ENCODE peak calls at places on chromosomes 13 and 19, in eight cellular contexts. R is neural crest cell, N is KG1, Y is GM03348, S is H9, E is hippocampal formation, F is mucosa of gallbladder, U is ovary. P is an unnamed sample.

GRCh38 chr13:108113407-108113806 is 101.9 kb downstream of the LIG4 start:
- DNase-seq in Y (no peak), U (no peak), E (no peak), S (no peak), R (no peak), N (no peak), F (no peak), P (no peak)

GRCh38 chr13:113417836-113418721 is 35.2 kb downstream of the ADPRHL1 start:
- DNase-seq in S (no peak), U (no peak), E (no peak), N (no peak), F (no peak), Y (no peak), R (no peak), P (no peak)

GRCh38 chr13:29507356-29507755 is 88.1 kb downstream of the SLC7A1 start:
- DNase-seq in S (no peak), U (no peak), E (no peak), F (no peak), N (no peak), R (no peak), Y (no peak), P (no peak)

GRCh38 chr13:108621421-108621820 is 8.0 kb upstream of the MYO16 start:
- DNase-seq in Y (no peak), F (no peak), E (no peak), S (no peak), U (no peak), N (no peak), R (no peak), P (no peak)

GRCh38 chr13:75217949-75218348 is 264.0 kb downstream of the TBC1D4 start:
- DNase-seq in Y (peak), R (no peak), N (no peak), S (no peak), F (no peak), U (no peak), E (peak), P (no peak)

GRCh38 chr19:3642987-3643386 is 16.4 kb upstream of the CACTIN start:
- DNase-seq in S (peak), E (no peak), R (no peak), U (no peak), F (no peak), Y (no peak), N (no peak), P (no peak)

GRCh38 chr13:31625115-31625514 is 114.2 kb upstream of the RXFP2 start:
- DNase-seq in S (no peak), E (no peak), F (no peak), U (no peak), Y (peak), N (no peak), R (no peak), P (no peak)

GRCh38 chr13:21344662-21345176 is 114.4 kb downstream of the ZDHHC20 start:
- DNase-seq in F (no peak), S (no peak), N (peak), U (no peak), R (no peak), E (no peak), Y (no peak), P (no peak)

GRCh38 chr19:11127905-11128304 is 27.7 kb downstream of the SPC24 start:
- DNase-seq in E (no peak), N (no peak), R (no peak), S (no peak), F (no peak), U (no peak), Y (no peak), P (no peak)

GRCh38 chr13:83450586-83450985 is 431.7 kb downstream of the SLITRK1 start:
- DNase-seq in U (no peak), R (no peak), E (no peak), S (no peak), N (no peak), F (no peak), Y (no peak), P (no peak)

GRCh38 chr13:49938274-49938673 is 2.1 kb upstream of the SPRYD7 start:
- DNase-seq in R (no peak), S (no peak), N (no peak), F (no peak), U (no peak), E (no peak), Y (no peak), P (no peak)

GRCh38 chr19:14112051-14112808 is 5.3 kb downstream of the PRKACA start:
- DNase-seq in S (no peak), N (no peak), Y (peak), E (no peak), F (no peak), R (no peak), U (peak), P (no peak)

GRCh38 chr19:6023085-6023682 is 45.2 kb upstream of the RANBP3 start:
- DNase-seq in E (no peak), S (no peak), U (no peak), N (no peak), F (no peak), R (no peak), Y (peak), P (no peak)

GRCh38 chr13:49635599-49636433 is 7.5 kb downstream of the ARL11 start:
- DNase-seq in R (no peak), S (peak), N (no peak), U (peak), Y (no peak), E (no peak), F (peak), P (no peak)

GRCh38 chr19:40264314-40265054 is 20.7 kb downstream of the AKT2 start:
- DNase-seq in U (no peak), E (no peak), S (no peak), F (no peak), N (no peak), R (no peak), Y (no peak), P (no peak)

GRCh38 chr13:112820318-112820717 is 130.5 kb downstream of the ATP11A start:
- DNase-seq in S (no peak), N (no peak), E (no peak), R (no peak), F (no peak), U (no peak), Y (no peak), P (no peak)

GRCh38 chr13:31987535-31988170 is 43.9 kb upstream of the FRY start:
- DNase-seq in F (no peak), Y (no peak), S (no peak), U (no peak), R (no peak), N (no peak), E (no peak), P (no peak)

GRCh38 chr19:16198363-16198636 is 589 bp downstream of the AP1M1 start:
- DNase-seq in U (no peak), Y (peak), N (no peak), E (no peak), R (no peak), F (no peak), S (no peak), P (no peak)

GRCh38 chr19:21256722-21257121 is 72.5 kb downstream of the ZNF708 start:
- DNase-seq in U (no peak), S (no peak), R (no peak), Y (peak), N (no peak), E (peak), F (no peak), P (no peak)

GRCh38 chr13:28320884-28321574 is 173.9 kb downstream of the FLT1 start:
- DNase-seq in F (no peak), Y (no peak), R (no peak), N (no peak), E (no peak), U (no peak), S (no peak), P (no peak)

GRCh38 chr13:52695856-52696255 is 43.2 kb downstream of the SUGT1 start:
- DNase-seq in Y (peak), R (no peak), E (no peak), N (no peak), U (no peak), F (no peak), S (no peak), P (no peak)

GRCh38 chr13:60765700-60766411 is 368.8 kb downstream of the TDRD3 start:
- DNase-seq in S (no peak), F (no peak), U (no peak), E (no peak), Y (no peak), N (no peak), R (no peak), P (peak)

GRCh38 chr19:48719263-48720171 is at the start of gene MAMSTR:
- DNase-seq in N (no peak), U (peak), R (no peak), S (peak), Y (no peak), E (no peak), F (no peak), P (no peak)

GRCh38 chr19:13718733-13719132 is 45.6 kb upstream of the MRI1 start:
- DNase-seq in E (peak), R (no peak), F (peak), N (no peak), U (no peak), Y (peak), S (peak), P (peak)

GRCh38 chr19:54390942-54391577 is 24.2 kb upstream of the TTYH1 start:
- DNase-seq in R (peak), Y (peak), U (peak), E (peak), S (peak), N (peak), F (peak), P (peak)